ENCODE peak calls at places on chromosomes 11 and 22, in eight cellular contexts. C is tibial artery, W is PC-3, V is coronary artery, I is left lung, B is fibroblast of mammary gland, Q is GM23248, X is spleen. K is an unnamed sample.

GRCh38 chr11:105641433-105641832 is 31.6 kb downstream of the GRIA4 start:
- DNase-seq in C (no peak), W (no peak), V (no peak), I (no peak), B (no peak), Q (no peak), X (no peak), K (no peak)

GRCh38 chr22:21025266-21025665 is 7.1 kb downstream of the SLC7A4 start:
- DNase-seq in C (no peak), W (no peak), V (peak), I (no peak), B (no peak), Q (no peak), X (no peak), K (no peak)

GRCh38 chr22:30235687-30236170 is 10.8 kb downstream of the LIF start:
- DNase-seq in C (no peak), W (peak), V (no peak), I (peak), B (no peak), Q (peak), X (no peak), K (no peak)

GRCh38 chr11:36627471-36627870 is 29.4 kb upstream of the RAG2 start:
- DNase-seq in C (no peak), W (no peak), V (no peak), I (no peak), B (no peak), Q (no peak), X (no peak), K (no peak)

GRCh38 chr11:70675697-70676374 is 277.5 kb downstream of the CTTN start:
- DNase-seq in C (no peak), W (peak), V (no peak), I (no peak), B (no peak), Q (peak), X (no peak), K (no peak)

GRCh38 chr22:46947516-46948260 is 185.2 kb downstream of the TBC1D22A start:
- DNase-seq in C (no peak), W (no peak), V (no peak), I (no peak), B (no peak), Q (no peak), X (no peak), K (no peak)

GRCh38 chr11:107017433-107018227 is 646 bp downstream of the GUCY1A2 start:
- DNase-seq in C (no peak), W (peak), V (peak), I (peak), B (peak), Q (peak), X (peak), K (peak)

GRCh38 chr22:20970939-20971657 is 4.0 kb downstream of the AIFM3 start:
- DNase-seq in C (no peak), W (no peak), V (no peak), I (no peak), B (no peak), Q (no peak), X (peak), K (no peak)

GRCh38 chr11:105577645-105578044 is 32.2 kb upstream of the GRIA4 start:
- DNase-seq in C (no peak), W (peak), V (no peak), I (no peak), B (no peak), Q (no peak), X (no peak), K (no peak)

GRCh38 chr11:118877487-118878173 is 6.1 kb upstream of the CXCR5 start:
- DNase-seq in C (no peak), W (no peak), V (no peak), I (no peak), B (no peak), Q (no peak), X (no peak), K (no peak)

GRCh38 chr22:30435674-30436126 is 10.1 kb downstream of the MTFP1 start:
- DNase-seq in C (no peak), W (no peak), V (no peak), I (peak), B (no peak), Q (no peak), X (peak), K (peak)

GRCh38 chr22:26548984-26549383 is 36.7 kb upstream of the TFIP11 start:
- DNase-seq in C (no peak), W (no peak), V (no peak), I (no peak), B (no peak), Q (no peak), X (no peak), K (no peak)

GRCh38 chr22:29861672-29862297 is 21.2 kb upstream of the MTMR3 start:
- DNase-seq in C (no peak), W (no peak), V (peak), I (no peak), B (no peak), Q (no peak), X (no peak), K (no peak)

GRCh38 chr11:9565822-9566560 is 7.5 kb upstream of the WEE1 start:
- DNase-seq in C (peak), W (peak), V (peak), I (peak), B (peak), Q (peak), X (no peak), K (no peak)

GRCh38 chr11:20055312-20055711 is 105.0 kb downstream of the DBX1 start:
- DNase-seq in C (no peak), W (no peak), V (no peak), I (no peak), B (no peak), Q (no peak), X (no peak), K (no peak)

GRCh38 chr11:122524532-122524882 is 131.0 kb upstream of the UBASH3B start:
- DNase-seq in C (no peak), W (no peak), V (no peak), I (no peak), B (peak), Q (peak), X (no peak), K (no peak)

GRCh38 chr22:40628354-40629042 is 8.0 kb downstream of the MRTFA start:
- DNase-seq in C (peak), W (peak), V (no peak), I (no peak), B (peak), Q (peak), X (no peak), K (no peak)

GRCh38 chr22:43262990-43263644 is 76.2 kb upstream of the TTLL12 start:
- DNase-seq in C (no peak), W (no peak), V (no peak), I (no peak), B (no peak), Q (no peak), X (peak), K (no peak)

GRCh38 chr11:120517390-120518315 is 6.1 kb downstream of the GRIK4 start:
- DNase-seq in C (peak), W (no peak), V (no peak), I (no peak), B (no peak), Q (no peak), X (peak), K (no peak)

GRCh38 chr11:24716403-24716802 is 219.6 kb downstream of the LUZP2 start:
- DNase-seq in C (no peak), W (no peak), V (no peak), I (no peak), B (no peak), Q (no peak), X (no peak), K (no peak)

GRCh38 chr11:2564588-2565440 is 120.0 kb downstream of the KCNQ1 start:
- DNase-seq in C (peak), W (no peak), V (no peak), I (peak), B (no peak), Q (no peak), X (no peak), K (peak)

GRCh38 chr11:75269367-75269660 is 28.7 kb downstream of the TPBGL start:
- DNase-seq in C (peak), W (no peak), V (peak), I (no peak), B (no peak), Q (no peak), X (peak), K (no peak)

GRCh38 chr22:24289138-24289537 is 18.5 kb downstream of the SPECC1L start:
- DNase-seq in C (no peak), W (peak), V (no peak), I (no peak), B (peak), Q (peak), X (no peak), K (no peak)

GRCh38 chr11:34339149-34340064 is 18.4 kb downstream of the ABTB2 start:
- DNase-seq in C (no peak), W (peak), V (peak), I (no peak), B (no peak), Q (peak), X (no peak), K (no peak)

GRCh38 chr11:9341638-9342137 is 27.3 kb upstream of the TMEM41B start:
- DNase-seq in C (no peak), W (no peak), V (no peak), I (no peak), B (no peak), Q (peak), X (peak), K (no peak)

DNA sequence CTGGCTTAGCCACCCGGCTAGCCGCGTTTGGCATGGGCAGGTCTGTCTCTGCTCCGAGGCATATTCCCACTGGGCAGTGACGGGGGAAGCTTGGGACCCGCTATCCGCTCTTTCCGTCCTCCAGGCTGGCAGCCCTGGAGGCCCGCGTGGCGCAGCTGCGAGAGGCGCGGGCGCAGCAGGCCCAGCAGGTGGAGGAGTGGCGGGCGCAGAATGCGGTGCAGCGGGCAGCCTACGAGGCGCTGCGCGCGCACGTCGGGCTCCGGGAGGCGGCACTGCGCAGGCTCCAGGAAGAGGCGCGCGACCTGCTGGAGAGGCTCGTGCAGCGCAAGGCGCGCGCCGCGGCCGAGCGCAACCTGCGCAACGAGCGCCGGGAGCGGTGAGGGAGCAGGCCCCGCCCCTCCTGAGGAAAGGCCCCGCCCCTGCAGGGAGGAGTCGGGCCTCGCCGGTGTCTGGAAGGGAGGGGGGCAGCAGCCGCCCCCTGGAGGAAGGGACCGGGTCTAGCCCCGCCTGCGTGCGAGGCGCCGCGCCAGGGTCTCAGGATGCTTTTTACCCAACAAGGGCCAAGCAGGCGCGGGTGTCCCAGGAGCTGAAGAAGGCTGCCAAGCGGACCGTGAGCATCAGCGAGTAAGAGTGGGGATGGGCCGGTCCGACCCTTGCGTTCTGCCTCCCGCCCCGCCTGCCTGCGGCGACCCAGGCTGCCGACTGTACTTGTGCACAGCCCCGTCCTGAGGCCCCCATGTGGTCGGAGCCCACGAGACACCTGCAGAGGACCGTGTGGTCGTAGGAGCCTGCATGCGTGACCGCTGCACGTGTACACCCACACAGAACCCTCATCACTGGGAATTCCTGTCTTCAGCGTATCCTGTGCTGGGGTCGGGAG is 7.9 kb downstream of the ATG16L2 start:
- DNase-seq in C (peak), W (peak), V (peak), I (peak), B (peak), Q (peak), X (peak), K (peak)
- H3K4me3 ChIP-seq in C (peak), W (peak), V (peak), I (peak), B (peak), Q (peak), X (peak), K (peak)

GRCh38 chr11:133935551-133935910 is 21.2 kb downstream of the IGSF9B start:
- DNase-seq in C (no peak), W (no peak), V (no peak), I (no peak), B (no peak), Q (no peak), X (no peak), K (no peak)

GRCh38 chr11:133936551-133936950 is 20.2 kb downstream of the IGSF9B start:
- DNase-seq in C (no peak), W (no peak), V (no peak), I (no peak), B (no peak), Q (no peak), X (no peak), K (no peak)

GRCh38 chr11:133936136-133936535 is 20.6 kb downstream of the IGSF9B start:
- DNase-seq in C (no peak), W (no peak), V (no peak), I (no peak), B (no peak), Q (no peak), X (no peak), K (no peak)

GRCh38 chr11:133934096-133934495 is 22.7 kb downstream of the IGSF9B start:
- DNase-seq in C (no peak), W (no peak), V (no peak), I (no peak), B (no peak), Q (no peak), X (no peak), K (no peak)

GRCh38 chr11:133934599-133935550 is 21.9 kb downstream of the IGSF9B start:
- DNase-seq in C (no peak), W (peak), V (no peak), I (no peak), B (peak), Q (peak), X (peak), K (no peak)
- H3K4me3 ChIP-seq in C (no peak), W (no peak), V (no peak), I (no peak), B (no peak), Q (no peak), X (no peak), K (no peak)

DNA sequence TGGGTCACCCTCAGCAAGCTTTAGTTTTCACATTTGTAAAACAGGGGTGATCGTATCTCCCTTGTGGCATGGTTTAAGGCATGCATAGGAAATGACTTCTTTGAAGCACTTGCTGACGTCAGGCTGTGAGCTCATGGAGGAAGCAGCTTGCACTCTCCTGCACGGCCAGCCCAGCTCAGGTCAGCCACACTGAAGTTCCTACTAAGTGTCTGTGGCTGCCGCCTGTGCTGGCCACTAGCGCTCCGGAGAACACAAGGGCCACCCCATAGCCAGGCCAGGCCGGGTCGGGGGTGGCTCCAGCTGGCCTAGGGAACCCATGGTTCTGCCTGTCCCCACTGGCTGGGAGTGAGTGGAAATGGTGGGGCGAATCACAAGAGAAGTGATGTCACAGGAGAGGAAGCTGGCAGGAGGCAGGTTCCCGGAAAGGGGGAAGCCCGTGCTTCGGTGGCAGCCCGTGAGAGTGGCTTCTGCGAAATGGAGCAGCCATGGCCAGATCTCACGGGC is 28.2 kb downstream of the KCTD17 start:
- DNase-seq in C (no peak), W (no peak), V (no peak), I (peak), B (peak), Q (peak), X (peak), K (peak)
- H3K4me3 ChIP-seq in C (no peak), W (no peak), V (no peak), I (no peak), B (no peak), Q (no peak), X (no peak), K (no peak)

GRCh38 chr22:35541254-35541748 is 670 bp downstream of the RASD2 start:
- DNase-seq in C (no peak), W (peak), V (no peak), I (no peak), B (no peak), Q (peak), X (no peak), K (no peak)
- H3K4me3 ChIP-seq in C (peak), W (peak), V (peak), I (peak), B (no peak), Q (peak), X (no peak), K (peak)